ENCODE peak calls at places on chromosomes 6 and 20, in six cellular contexts. V, T, U, W, S and Z are unnamed samples. For H3K27me3, the result is how much of the 10 kb centered on the place peaks cover.

GRCh38 chr6:41767112-41767946 is 12.4 kb downstream of the FRS3 start:
- DNase-seq in V (peak), T (peak), U (no peak), W (no peak), S (peak), Z (peak)

GRCh38 chr6:127937102-127937501 is 36.2 kb upstream of the THEMIS start:
- DNase-seq in V (no peak), T (no peak), U (no peak), W (no peak), S (no peak), Z (no peak)

GRCh38 chr6:43847741-43848630 is 78.0 kb downstream of the VEGFA start:
- DNase-seq in V (no peak), T (peak), U (no peak), W (no peak), S (peak), Z (no peak)

GRCh38 chr6:154404791-154405400 is 48.3 kb upstream of the IPCEF1 start:
- DNase-seq in V (no peak), T (no peak), U (no peak), W (no peak), S (peak), Z (no peak)

GRCh38 chr6:156943167-156943566 is 166.0 kb downstream of the ARID1B start:
- DNase-seq in V (no peak), T (no peak), U (no peak), W (no peak), S (peak), Z (no peak)

GRCh38 chr20:63939061-63939935 is 16.9 kb downstream of the UCKL1 start:
- DNase-seq in V (peak), T (no peak), U (peak), W (no peak), S (no peak), Z (peak)

GRCh38 chr6:150392452-150393220 is 23.8 kb downstream of the IYD start:
- DNase-seq in V (no peak), T (no peak), U (peak), W (no peak), S (no peak), Z (no peak)

GRCh38 chr20:33793011-33793931 is 17.9 kb upstream of the CHMP4B start:
- DNase-seq in V (peak), T (no peak), U (peak), W (no peak), S (peak), Z (no peak)

GRCh38 chr6:43774776-43775583 is 5.0 kb downstream of the VEGFA start:
- DNase-seq in V (peak), T (peak), U (peak), W (no peak), S (peak), Z (no peak)

GRCh38 chr6:142842423-142843261 is 102.3 kb downstream of the HIVEP2 start:
- DNase-seq in V (no peak), T (no peak), U (no peak), W (peak), S (peak), Z (peak)

GRCh38 chr6:160973856-160974255 is 17.7 kb upstream of the MAP3K4 start:
- DNase-seq in V (no peak), T (no peak), U (no peak), W (no peak), S (peak), Z (no peak)

GRCh38 chr20:41956316-41957050 is 338.3 kb upstream of the CHD6 start:
- DNase-seq in V (no peak), T (no peak), U (no peak), W (peak), S (no peak), Z (no peak)

GRCh38 chr6:21263531-21264287 is 329.8 kb upstream of the SOX4 start:
- DNase-seq in V (no peak), T (no peak), U (peak), W (no peak), S (peak), Z (peak)

GRCh38 chr6:56542367-56543331 is 100.0 kb downstream of the DST start:
- DNase-seq in V (peak), T (peak), U (peak), W (peak), S (peak), Z (peak)

GRCh38 chr6:159090530-159091306 is 45.9 kb upstream of the TAGAP start:
- DNase-seq in V (no peak), T (no peak), U (no peak), W (no peak), S (no peak), Z (no peak)

GRCh38 chr20:16533493-16533892 is 39.8 kb downstream of the KIF16B start:
- DNase-seq in V (no peak), T (no peak), U (no peak), W (no peak), S (no peak), Z (no peak)

GRCh38 chr6:113293106-113293505 is 564.0 kb upstream of the MARCKS start:
- DNase-seq in V (no peak), T (no peak), U (no peak), W (no peak), S (peak), Z (no peak)

GRCh38 chr20:53774487-53775203 is 181.0 kb upstream of the ZNF217 start:
- DNase-seq in V (no peak), T (no peak), U (no peak), W (no peak), S (peak), Z (peak)

GRCh38 chr6:26532699-26533523 is 5.3 kb upstream of the HMGN4 start:
- DNase-seq in V (peak), T (peak), U (peak), W (peak), S (peak), Z (peak)

DNA sequence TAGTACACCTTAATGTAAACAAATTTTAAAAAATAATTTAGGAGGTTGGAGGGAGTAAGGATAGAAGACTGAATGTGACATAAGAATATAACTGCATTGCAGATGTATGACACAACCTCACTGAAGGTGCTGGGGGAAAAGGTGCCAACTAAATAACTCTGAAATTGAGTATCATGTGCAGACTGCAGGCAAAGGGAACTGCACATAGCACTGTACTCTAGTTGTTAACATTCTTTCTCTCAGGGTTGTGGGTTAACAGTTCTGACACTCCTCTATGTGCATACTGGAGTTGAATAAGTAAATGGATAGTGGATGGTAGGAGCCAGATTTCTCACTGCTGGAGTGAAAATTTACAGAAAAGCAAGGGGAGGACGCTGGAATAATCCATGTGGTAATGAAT is 451.9 kb upstream of the CDH4 start:
- DNase-seq in V (no peak), T (no peak), U (no peak), W (no peak), S (no peak), Z (no peak)
- H3K27me3 ChIP-seq in V (under half), T (under half), U (under half), W (under half), S (under half), Z (under half)

DNA sequence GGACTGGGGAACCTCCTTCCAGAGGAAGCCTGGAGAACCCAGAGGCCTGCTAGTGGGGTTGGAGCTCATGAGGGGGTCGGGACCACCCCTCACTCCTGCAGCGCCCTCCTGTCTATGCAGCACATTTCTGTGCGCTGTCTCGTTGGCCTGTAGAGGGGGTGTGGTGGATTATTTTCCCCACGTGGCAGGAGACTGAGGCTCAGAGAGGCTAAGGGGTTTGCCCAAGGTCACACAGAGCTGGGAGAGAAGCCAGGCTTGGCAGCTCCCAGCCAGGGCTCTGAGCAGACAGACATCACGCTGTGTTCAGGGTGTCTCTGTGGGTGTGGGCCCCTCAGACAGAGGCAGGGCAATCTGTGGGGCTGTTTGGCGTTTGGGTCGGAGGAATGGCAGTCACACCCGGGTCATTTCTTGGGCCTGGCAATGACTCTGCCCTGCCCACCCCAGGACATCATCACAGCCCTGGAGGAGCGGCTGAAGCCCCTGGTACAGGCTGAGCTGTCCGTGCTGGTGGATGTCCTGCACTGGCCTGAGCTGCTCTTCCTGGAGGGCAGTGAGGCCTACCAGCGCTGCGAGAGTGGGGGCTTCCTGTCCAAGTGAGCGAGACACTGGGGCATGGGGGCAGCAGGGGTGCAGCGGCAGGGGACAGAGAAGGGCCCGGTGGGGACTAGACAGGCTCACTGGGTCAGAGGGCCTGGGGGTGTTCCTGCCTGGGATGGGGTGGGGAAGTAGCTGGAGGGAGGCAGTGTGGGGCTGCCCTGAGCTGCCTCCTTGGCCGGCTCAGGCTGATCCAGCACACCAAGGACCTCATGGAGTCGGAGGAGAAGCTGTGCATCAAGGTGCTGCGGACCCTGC is 27.7 kb downstream of the UQCC2 start:
- DNase-seq in V (no peak), T (no peak), U (peak), W (no peak), S (no peak), Z (no peak)
- H3K27ac ChIP-seq in V (no peak), T (no peak), U (no peak), W (no peak), S (no peak), Z (no peak)

GRCh38 chr6:3628143-3628840 is 123.2 kb downstream of the PXDC1 start:
- DNase-seq in V (no peak), T (no peak), U (no peak), W (no peak), S (peak), Z (no peak)
- H3K27me3 ChIP-seq in V (half or more), T (under half), U (under half), W (under half), S (under half), Z (half or more)

GRCh38 chr6:139605350-139605749 is 230.9 kb upstream of the CITED2 start:
- DNase-seq in V (no peak), T (no peak), U (no peak), W (no peak), S (peak), Z (no peak)

GRCh38 chr6:139600919-139601470 is 226.5 kb upstream of the CITED2 start:
- DNase-seq in V (no peak), T (no peak), U (no peak), W (no peak), S (no peak), Z (no peak)

GRCh38 chr6:139600313-139600712 is 225.9 kb upstream of the CITED2 start:
- DNase-seq in V (no peak), T (no peak), U (no peak), W (no peak), S (no peak), Z (no peak)

GRCh38 chr6:139602577-139602976 is 228.1 kb upstream of the CITED2 start:
- DNase-seq in V (no peak), T (no peak), U (no peak), W (no peak), S (no peak), Z (no peak)

GRCh38 chr6:139603554-139603953 is 229.1 kb upstream of the CITED2 start:
- DNase-seq in V (no peak), T (no peak), U (no peak), W (no peak), S (no peak), Z (no peak)
- H3K27ac ChIP-seq in V (no peak), T (no peak), U (no peak), W (no peak), S (no peak), Z (no peak)

DNA sequence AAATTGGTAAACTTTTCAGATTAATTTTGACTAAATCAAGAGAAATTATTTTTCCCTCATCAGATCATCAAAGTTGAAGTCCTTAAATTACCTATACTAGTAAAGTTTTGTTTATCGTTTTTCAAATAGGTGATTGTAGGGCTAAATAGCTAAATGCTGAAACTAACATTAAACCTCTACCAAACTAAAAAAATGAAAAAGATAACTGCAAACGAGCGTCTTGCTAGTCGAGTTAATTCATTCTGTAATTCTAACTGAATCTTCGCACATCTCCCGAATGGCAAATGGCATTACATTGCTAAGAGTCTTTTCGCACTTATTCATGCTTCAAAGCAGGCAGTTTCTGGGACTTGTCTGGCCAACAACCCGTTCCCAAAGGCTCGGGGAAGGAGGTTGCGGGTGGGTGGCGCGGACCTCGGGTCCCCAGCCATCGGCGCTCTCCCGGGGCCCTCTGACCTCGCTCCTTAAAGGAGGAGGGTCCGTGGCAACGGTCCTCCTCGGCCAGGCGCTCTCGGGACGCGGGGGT is 43.8 kb downstream of the POPDC3 start:
- DNase-seq in V (no peak), T (no peak), U (no peak), W (no peak), S (peak), Z (no peak)
- H3K27me3 ChIP-seq in V (under half), T (under half), U (under half), W (under half), S (under half), Z (half or more)

GRCh38 chr6:35844290-35844689 is 39.1 kb downstream of the LHFPL5 start:
- DNase-seq in V (no peak), T (no peak), U (no peak), W (no peak), S (no peak), Z (no peak)

GRCh38 chr6:35839019-35839418 is 33.9 kb downstream of the LHFPL5 start:
- DNase-seq in V (no peak), T (no peak), U (no peak), W (no peak), S (no peak), Z (no peak)

GRCh38 chr6:35842381-35842780 is 37.2 kb downstream of the LHFPL5 start:
- DNase-seq in V (no peak), T (no peak), U (no peak), W (no peak), S (no peak), Z (no peak)
- H3K27ac ChIP-seq in V (no peak), T (no peak), U (no peak), W (no peak), S (no peak), Z (no peak)

DNA sequence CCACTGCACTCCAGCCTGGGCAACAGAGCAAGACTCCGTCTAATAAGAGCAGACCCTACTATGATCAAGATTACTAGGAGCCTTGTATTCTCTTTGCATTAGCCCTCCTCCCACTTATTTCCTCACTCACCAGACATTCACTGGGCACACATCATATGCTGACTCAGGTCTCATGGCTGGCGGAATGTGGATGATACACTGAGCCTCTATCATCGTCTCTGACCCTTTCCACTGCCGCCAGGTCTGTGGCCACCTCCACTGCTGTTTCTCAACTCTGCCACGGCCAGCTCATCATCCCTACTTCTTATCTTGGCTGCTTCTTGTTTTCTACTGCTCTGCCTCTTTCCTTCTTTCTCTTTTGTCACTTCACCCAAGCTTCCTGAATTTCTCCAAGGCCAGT is 161.0 kb downstream of the BACH2 start:
- DNase-seq in V (no peak), T (no peak), U (no peak), W (no peak), S (peak), Z (no peak)
- H3K27me3 ChIP-seq in V (under half), T (under half), U (under half), W (under half), S (under half), Z (under half)